ENCODE peak calls at places on chromosomes 5 and 9, in six cellular contexts. X is NCI-H345; R is activated CD8-positive, alpha-beta memory T cell treated with anti-CD3 and anti-CD28 coated beads for 4 hours; O is WTC11; N is right lobe of liver; Z is germinal center. J is an unnamed sample.

GRCh38 chr5:103356344-103357091 is 98.0 kb downstream of the MACIR start:
- DNase-seq in X (no peak), R (no peak), O (no peak), N (no peak), Z (no peak), J (no peak)

GRCh38 chr5:143470120-143470519 is 66.6 kb upstream of the NR3C1 start:
- DNase-seq in X (no peak), R (no peak), O (no peak), N (no peak), Z (no peak), J (no peak)

GRCh38 chr9:70539007-70539406 is 124.5 kb upstream of the KLF9 start:
- DNase-seq in X (no peak), R (no peak), O (no peak), N (no peak), Z (no peak), J (no peak)

GRCh38 chr5:129460121-129460950 is at the start of gene ADAMTS19:
- DNase-seq in X (no peak), R (no peak), O (peak), N (no peak), Z (peak), J (no peak)

GRCh38 chr9:36031774-36032565 is 4.7 kb upstream of the RECK start:
- DNase-seq in X (no peak), R (no peak), O (no peak), N (no peak), Z (no peak), J (no peak)

GRCh38 chr5:74895906-74896305 is 29.7 kb upstream of the FAM169A start:
- DNase-seq in X (no peak), R (no peak), O (no peak), N (peak), Z (no peak), J (no peak)

GRCh38 chr9:134728801-134729495 is 87.3 kb downstream of the COL5A1 start:
- DNase-seq in X (no peak), R (no peak), O (no peak), N (no peak), Z (no peak), J (no peak)

GRCh38 chr5:143494162-143494561 is 90.7 kb upstream of the NR3C1 start:
- DNase-seq in X (no peak), R (no peak), O (no peak), N (no peak), Z (no peak), J (no peak)

GRCh38 chr9:95495988-95496387 is 20.8 kb downstream of the PTCH1 start:
- DNase-seq in X (no peak), R (no peak), O (no peak), N (no peak), Z (no peak), J (no peak)

GRCh38 chr9:82088591-82088990 is 100.0 kb downstream of the SPATA31D1 start:
- DNase-seq in X (no peak), R (no peak), O (no peak), N (no peak), Z (no peak), J (no peak)

GRCh38 chr5:39092581-39093350 is 18.6 kb upstream of the RICTOR start:
- DNase-seq in X (no peak), R (no peak), O (no peak), N (no peak), Z (no peak), J (peak)

GRCh38 chr5:173627860-173628392 is 11.5 kb upstream of the BOD1 start:
- DNase-seq in X (no peak), R (no peak), O (no peak), N (peak), Z (no peak), J (no peak)

GRCh38 chr9:115191667-115192066 is 73.7 kb upstream of the TNC start:
- DNase-seq in X (no peak), R (no peak), O (no peak), N (no peak), Z (no peak), J (no peak)

GRCh38 chr5:153629027-153629426 is 138.6 kb downstream of the GRIA1 start:
- DNase-seq in X (no peak), R (no peak), O (peak), N (no peak), Z (no peak), J (no peak)

GRCh38 chr5:95081500-95082355 is 203.2 kb downstream of the MCTP1 start:
- DNase-seq in X (no peak), R (no peak), O (no peak), N (no peak), Z (no peak), J (peak)

GRCh38 chr5:143208781-143209510 is 194.5 kb downstream of the NR3C1 start:
- DNase-seq in X (no peak), R (no peak), O (no peak), N (no peak), Z (no peak), J (no peak)

GRCh38 chr9:21031091-21031817 is at the start of gene HACD4:
- DNase-seq in X (peak), R (peak), O (peak), N (peak), Z (peak), J (no peak)

GRCh38 chr9:88579363-88579715 is 44.4 kb downstream of the NXNL2 start:
- DNase-seq in X (no peak), R (no peak), O (no peak), N (peak), Z (no peak), J (no peak)

GRCh38 chr5:104372796-104373195 is 810.2 kb upstream of the NUDT12 start:
- DNase-seq in X (no peak), R (no peak), O (no peak), N (no peak), Z (no peak), J (no peak)

GRCh38 chr9:84671651-84672467 is 2.3 kb downstream of the NTRK2 start:
- DNase-seq in X (no peak), R (no peak), O (no peak), N (no peak), Z (no peak), J (no peak)

GRCh38 chr9:70613024-70613768 is 198.7 kb upstream of the KLF9 start:
- DNase-seq in X (no peak), R (no peak), O (no peak), N (no peak), Z (no peak), J (no peak)

GRCh38 chr5:81767938-81768337 is 17.0 kb upstream of the SSBP2 start:
- DNase-seq in X (no peak), R (no peak), O (no peak), N (no peak), Z (no peak), J (no peak)

GRCh38 chr5:137710086-137710485 is 25.8 kb downstream of the KLHL3 start:
- DNase-seq in X (no peak), R (no peak), O (no peak), N (no peak), Z (no peak), J (no peak)

GRCh38 chr5:107365355-107366109 is 305.2 kb downstream of the EFNA5 start:
- DNase-seq in X (no peak), R (no peak), O (no peak), N (no peak), Z (no peak), J (no peak)

GRCh38 chr9:131676431-131676972 is 63.4 kb downstream of the RAPGEF1 start:
- DNase-seq in X (no peak), R (no peak), O (no peak), N (no peak), Z (no peak), J (no peak)

J was measured in SHP77.